ENCODE peak calls at places on chromosomes 2 and 18, in eight cellular contexts. One of them, this sample, is unnamed. For H3K27me3, the result is how much of the 10 kb centered on the place peaks cover.

GRCh38 chr2:146677280-146677679 is 1167.5 kb upstream of the ACVR2A start:
- DNase-seq in adrenal gland: no peak
- DNase-seq in body of pancreas: no peak
- DNase-seq in vagina: no peak
- DNase-seq in ovary: no peak
- DNase-seq in spleen: no peak
- DNase-seq in IMR-90: peak
- DNase-seq in stomach: no peak
- DNase-seq in this sample: no peak

GRCh38 chr2:158797963-158798700 is 3.0 kb downstream of the DAPL1 start:
- DNase-seq in adrenal gland: no peak
- DNase-seq in body of pancreas: no peak
- DNase-seq in vagina: no peak
- DNase-seq in ovary: no peak
- DNase-seq in spleen: no peak
- DNase-seq in IMR-90: no peak
- DNase-seq in stomach: no peak
- DNase-seq in this sample: no peak

GRCh38 chr2:66665124-66665984 is 230.4 kb downstream of the MEIS1 start:
- DNase-seq in adrenal gland: no peak
- DNase-seq in body of pancreas: no peak
- DNase-seq in vagina: no peak
- DNase-seq in ovary: no peak
- DNase-seq in spleen: no peak
- DNase-seq in IMR-90: peak
- DNase-seq in stomach: no peak
- DNase-seq in this sample: no peak

GRCh38 chr2:28997237-28997846 is 16.2 kb downstream of the TOGARAM2 start:
- DNase-seq in adrenal gland: no peak
- DNase-seq in body of pancreas: no peak
- DNase-seq in vagina: no peak
- DNase-seq in ovary: no peak
- DNase-seq in spleen: peak
- DNase-seq in IMR-90: peak
- DNase-seq in stomach: no peak
- DNase-seq in this sample: no peak

GRCh38 chr2:240387669-240388358 is 47.6 kb upstream of the GPC1 start:
- DNase-seq in adrenal gland: peak
- DNase-seq in body of pancreas: peak
- DNase-seq in vagina: no peak
- DNase-seq in ovary: peak
- DNase-seq in spleen: peak
- DNase-seq in IMR-90: peak
- DNase-seq in stomach: peak
- DNase-seq in this sample: peak

GRCh38 chr2:207189040-207189439 is 23.3 kb upstream of the KLF7 start:
- DNase-seq in adrenal gland: no peak
- DNase-seq in body of pancreas: no peak
- DNase-seq in vagina: no peak
- DNase-seq in ovary: no peak
- DNase-seq in spleen: no peak
- DNase-seq in IMR-90: no peak
- DNase-seq in stomach: no peak
- DNase-seq in this sample: no peak

GRCh38 chr2:219527076-219527394 is 12.8 kb downstream of the ASIC4 start:
- DNase-seq in adrenal gland: no peak
- DNase-seq in body of pancreas: peak
- DNase-seq in vagina: no peak
- DNase-seq in ovary: no peak
- DNase-seq in spleen: no peak
- DNase-seq in IMR-90: no peak
- DNase-seq in stomach: peak
- DNase-seq in this sample: peak

GRCh38 chr18:58125183-58125582 is 81.2 kb downstream of the NEDD4L start:
- DNase-seq in adrenal gland: no peak
- DNase-seq in body of pancreas: no peak
- DNase-seq in vagina: no peak
- DNase-seq in ovary: no peak
- DNase-seq in spleen: no peak
- DNase-seq in IMR-90: no peak
- DNase-seq in stomach: no peak
- DNase-seq in this sample: no peak

GRCh38 chr18:580154-580553 is at the start of gene CETN1:
- DNase-seq in adrenal gland: no peak
- DNase-seq in body of pancreas: no peak
- DNase-seq in vagina: no peak
- DNase-seq in ovary: no peak
- DNase-seq in spleen: no peak
- DNase-seq in IMR-90: no peak
- DNase-seq in stomach: no peak
- DNase-seq in this sample: no peak

GRCh38 chr2:109510136-109511028 is 103.4 kb downstream of the SEPTIN10 start:
- DNase-seq in adrenal gland: peak
- DNase-seq in body of pancreas: peak
- DNase-seq in vagina: no peak
- DNase-seq in ovary: peak
- DNase-seq in spleen: peak
- DNase-seq in IMR-90: peak
- DNase-seq in stomach: peak
- DNase-seq in this sample: peak

GRCh38 chr2:122481717-122482116 is 726.3 kb downstream of the TSN start:
- DNase-seq in adrenal gland: no peak
- DNase-seq in body of pancreas: no peak
- DNase-seq in vagina: no peak
- DNase-seq in ovary: no peak
- DNase-seq in spleen: no peak
- DNase-seq in IMR-90: no peak
- DNase-seq in stomach: no peak
- DNase-seq in this sample: no peak

GRCh38 chr2:135030826-135031225 is 16.4 kb downstream of the MAP3K19 start:
- DNase-seq in adrenal gland: no peak
- DNase-seq in body of pancreas: no peak
- DNase-seq in vagina: no peak
- DNase-seq in ovary: no peak
- DNase-seq in spleen: no peak
- DNase-seq in IMR-90: peak
- DNase-seq in stomach: no peak
- DNase-seq in this sample: no peak

GRCh38 chr2:178482437-178482836 is 2.2 kb downstream of the PLEKHA3 start:
- DNase-seq in adrenal gland: no peak
- DNase-seq in body of pancreas: no peak
- DNase-seq in vagina: no peak
- DNase-seq in ovary: no peak
- DNase-seq in spleen: no peak
- DNase-seq in IMR-90: no peak
- DNase-seq in stomach: no peak
- DNase-seq in this sample: no peak

GRCh38 chr2:191318037-191318728 is 73.0 kb downstream of the MYO1B start:
- DNase-seq in adrenal gland: no peak
- DNase-seq in body of pancreas: peak
- DNase-seq in vagina: no peak
- DNase-seq in ovary: no peak
- DNase-seq in spleen: no peak
- DNase-seq in IMR-90: peak
- DNase-seq in stomach: no peak
- DNase-seq in this sample: no peak

GRCh38 chr2:235870515-235870914 is 297.7 kb downstream of the GBX2 start:
- DNase-seq in adrenal gland: no peak
- DNase-seq in body of pancreas: no peak
- DNase-seq in vagina: no peak
- DNase-seq in ovary: no peak
- DNase-seq in spleen: no peak
- DNase-seq in IMR-90: no peak
- DNase-seq in stomach: no peak
- DNase-seq in this sample: no peak

GRCh38 chr18:78128004-78128403 is 851.6 kb upstream of the SALL3 start:
- DNase-seq in adrenal gland: no peak
- DNase-seq in body of pancreas: no peak
- DNase-seq in vagina: no peak
- DNase-seq in ovary: no peak
- DNase-seq in spleen: no peak
- DNase-seq in IMR-90: no peak
- DNase-seq in stomach: no peak
- DNase-seq in this sample: no peak
- H3K27me3 ChIP-seq in adrenal gland: under half
- H3K27me3 ChIP-seq in body of pancreas: under half
- H3K27me3 ChIP-seq in vagina: under half
- H3K27me3 ChIP-seq in ovary: under half
- H3K27me3 ChIP-seq in spleen: under half
- H3K27me3 ChIP-seq in IMR-90: under half
- H3K27me3 ChIP-seq in stomach: under half
- H3K27me3 ChIP-seq in this sample: under half

GRCh38 chr2:171523339-171523931 is 1.2 kb downstream of the CYBRD1 start:
- DNase-seq in adrenal gland: peak
- DNase-seq in body of pancreas: peak
- DNase-seq in vagina: no peak
- DNase-seq in ovary: peak
- DNase-seq in spleen: peak
- DNase-seq in IMR-90: peak
- DNase-seq in stomach: peak
- DNase-seq in this sample: peak

GRCh38 chr2:171522804-171523338 is 597 bp downstream of the CYBRD1 start:
- DNase-seq in adrenal gland: peak
- DNase-seq in body of pancreas: no peak
- DNase-seq in vagina: no peak
- DNase-seq in ovary: no peak
- DNase-seq in spleen: peak
- DNase-seq in IMR-90: no peak
- DNase-seq in stomach: no peak
- DNase-seq in this sample: no peak

GRCh38 chr2:171521361-171522056 is 765 bp upstream of the CYBRD1 start:
- DNase-seq in adrenal gland: no peak
- DNase-seq in body of pancreas: no peak
- DNase-seq in vagina: no peak
- DNase-seq in ovary: no peak
- DNase-seq in spleen: no peak
- DNase-seq in IMR-90: no peak
- DNase-seq in stomach: no peak
- DNase-seq in this sample: no peak

GRCh38 chr2:171523969-171524401 is 1.7 kb downstream of the CYBRD1 start:
- DNase-seq in adrenal gland: no peak
- DNase-seq in body of pancreas: no peak
- DNase-seq in vagina: no peak
- DNase-seq in ovary: no peak
- DNase-seq in spleen: no peak
- DNase-seq in IMR-90: peak
- DNase-seq in stomach: no peak
- DNase-seq in this sample: peak

DNA sequence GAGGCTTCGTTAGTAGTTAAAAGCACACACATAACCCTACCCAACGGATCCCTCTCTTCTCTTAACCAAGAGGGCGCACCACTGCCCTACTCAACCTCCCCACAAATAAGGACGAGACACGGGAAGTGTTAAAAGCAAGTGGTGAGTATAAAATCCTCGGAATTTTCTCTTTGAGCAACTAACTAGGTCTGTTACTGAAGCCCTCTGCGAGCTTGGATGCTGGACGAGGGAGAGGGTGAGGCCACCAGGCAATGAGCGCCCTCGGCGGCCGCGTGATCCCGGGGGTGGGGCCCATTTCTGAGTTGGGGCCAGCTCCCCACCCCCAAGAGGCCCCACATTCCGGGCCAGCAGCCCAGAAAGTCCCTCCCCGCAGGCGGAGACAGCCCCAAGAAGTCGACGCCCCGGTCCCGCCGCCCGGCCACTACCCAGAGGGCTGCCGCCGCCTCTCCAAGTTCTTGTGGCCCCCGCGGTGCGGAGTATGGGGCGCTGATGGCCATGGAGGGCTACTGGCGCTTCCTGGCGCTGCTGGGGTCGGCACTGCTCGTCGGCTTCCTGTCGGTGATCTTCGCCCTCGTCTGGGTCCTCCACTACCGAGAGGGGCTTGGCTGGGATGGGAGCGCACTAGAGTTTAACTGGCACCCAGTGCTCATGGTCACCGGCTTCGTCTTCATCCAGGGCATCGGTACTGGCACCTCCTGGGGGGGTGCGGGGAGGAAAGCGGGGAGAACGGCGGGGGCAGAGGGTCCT is at the start of gene CYBRD1:
- DNase-seq in adrenal gland: peak
- DNase-seq in body of pancreas: peak
- DNase-seq in vagina: no peak
- DNase-seq in ovary: peak
- DNase-seq in spleen: peak
- DNase-seq in IMR-90: peak
- DNase-seq in stomach: peak
- DNase-seq in this sample: peak
- TF ChIP-seq POLR2A in adrenal gland: peak
- TF ChIP-seq POLR2A in body of pancreas: no peak
- TF ChIP-seq POLR2A in vagina: peak
- TF ChIP-seq POLR2A in ovary: peak
- TF ChIP-seq POLR2A in spleen: no peak
- TF ChIP-seq POLR2A in IMR-90: peak
- TF ChIP-seq POLR2A in stomach: no peak
- TF ChIP-seq POLR2A in this sample: peak

GRCh38 chr2:181896286-181896685 is 4.8 kb downstream of the ITPRID2 start:
- DNase-seq in adrenal gland: no peak
- DNase-seq in body of pancreas: no peak
- DNase-seq in vagina: no peak
- DNase-seq in ovary: no peak
- DNase-seq in spleen: no peak
- DNase-seq in IMR-90: no peak
- DNase-seq in stomach: no peak
- DNase-seq in this sample: no peak

GRCh38 chr2:181891966-181892794 is 650 bp downstream of the ITPRID2 start:
- DNase-seq in adrenal gland: peak
- DNase-seq in body of pancreas: peak
- DNase-seq in vagina: no peak
- DNase-seq in ovary: peak
- DNase-seq in spleen: peak
- DNase-seq in IMR-90: peak
- DNase-seq in stomach: peak
- DNase-seq in this sample: peak

GRCh38 chr2:181892795-181893435 is 1.4 kb downstream of the ITPRID2 start:
- DNase-seq in adrenal gland: no peak
- DNase-seq in body of pancreas: no peak
- DNase-seq in vagina: no peak
- DNase-seq in ovary: no peak
- DNase-seq in spleen: no peak
- DNase-seq in IMR-90: peak
- DNase-seq in stomach: no peak
- DNase-seq in this sample: no peak

GRCh38 chr2:181894381-181894780 is 2.9 kb downstream of the ITPRID2 start:
- DNase-seq in adrenal gland: no peak
- DNase-seq in body of pancreas: no peak
- DNase-seq in vagina: no peak
- DNase-seq in ovary: no peak
- DNase-seq in spleen: no peak
- DNase-seq in IMR-90: no peak
- DNase-seq in stomach: no peak
- DNase-seq in this sample: no peak

GRCh38 chr2:181895788-181896187 is 4.3 kb downstream of the ITPRID2 start:
- DNase-seq in adrenal gland: no peak
- DNase-seq in body of pancreas: no peak
- DNase-seq in vagina: no peak
- DNase-seq in ovary: no peak
- DNase-seq in spleen: no peak
- DNase-seq in IMR-90: no peak
- DNase-seq in stomach: no peak
- DNase-seq in this sample: no peak
- H3K4me3 ChIP-seq in adrenal gland: no peak
- H3K4me3 ChIP-seq in body of pancreas: peak
- H3K4me3 ChIP-seq in vagina: peak
- H3K4me3 ChIP-seq in ovary: no peak
- H3K4me3 ChIP-seq in spleen: no peak
- H3K4me3 ChIP-seq in IMR-90: no peak
- H3K4me3 ChIP-seq in stomach: no peak
- H3K4me3 ChIP-seq in this sample: no peak

GRCh38 chr2:69642709-69643601 is 584 bp downstream of the AAK1 start:
- DNase-seq in adrenal gland: peak
- DNase-seq in body of pancreas: peak
- DNase-seq in vagina: no peak
- DNase-seq in ovary: peak
- DNase-seq in spleen: peak
- DNase-seq in IMR-90: peak
- DNase-seq in stomach: no peak
- DNase-seq in this sample: peak
- H3K27me3 ChIP-seq in adrenal gland: under half
- H3K27me3 ChIP-seq in body of pancreas: under half
- H3K27me3 ChIP-seq in vagina: under half
- H3K27me3 ChIP-seq in ovary: under half
- H3K27me3 ChIP-seq in spleen: under half
- H3K27me3 ChIP-seq in IMR-90: under half
- H3K27me3 ChIP-seq in stomach: under half
- H3K27me3 ChIP-seq in this sample: under half